ENCODE peak calls at places on chromosomes 4 and X, in seven cellular contexts. One of them, this sample, is unnamed.

GRCh38 chrX:11724122-11725017 is 33.7 kb upstream of the MSL3 start:
- DNase-seq in GM12865: peak
- DNase-seq in bronchial epithelial cell: peak
- DNase-seq in EL: peak
- DNase-seq in H9: no peak
- DNase-seq in ovary: no peak
- DNase-seq in activated gamma-delta T cell treated with Interleukin-2 at 50 U/mL for 16 hours: peak
- DNase-seq in this sample: peak

GRCh38 chr4:138766332-138766731 is 249.2 kb upstream of the NOCT start:
- DNase-seq in GM12865: no peak
- DNase-seq in bronchial epithelial cell: no peak
- DNase-seq in EL: no peak
- DNase-seq in H9: no peak
- DNase-seq in ovary: no peak
- DNase-seq in activated gamma-delta T cell treated with Interleukin-2 at 50 U/mL for 16 hours: no peak
- DNase-seq in this sample: no peak

GRCh38 chr4:48109413-48110263 is 24.4 kb downstream of the TXK start:
- DNase-seq in GM12865: peak
- DNase-seq in bronchial epithelial cell: peak
- DNase-seq in EL: peak
- DNase-seq in H9: no peak
- DNase-seq in ovary: no peak
- DNase-seq in activated gamma-delta T cell treated with Interleukin-2 at 50 U/mL for 16 hours: no peak
- DNase-seq in this sample: peak

GRCh38 chr4:88900432-88900831 is 156.6 kb downstream of the FAM13A start:
- DNase-seq in GM12865: no peak
- DNase-seq in bronchial epithelial cell: peak
- DNase-seq in EL: peak
- DNase-seq in H9: no peak
- DNase-seq in ovary: no peak
- DNase-seq in activated gamma-delta T cell treated with Interleukin-2 at 50 U/mL for 16 hours: no peak
- DNase-seq in this sample: peak

GRCh38 chr4:40749717-40750460 is at the start of gene NSUN7:
- DNase-seq in GM12865: peak
- DNase-seq in bronchial epithelial cell: peak
- DNase-seq in EL: peak
- DNase-seq in H9: peak
- DNase-seq in ovary: peak
- DNase-seq in activated gamma-delta T cell treated with Interleukin-2 at 50 U/mL for 16 hours: peak
- DNase-seq in this sample: no peak

GRCh38 chr4:142404191-142404611 is 441.9 kb downstream of the INPP4B start:
- DNase-seq in GM12865: no peak
- DNase-seq in bronchial epithelial cell: peak
- DNase-seq in EL: peak
- DNase-seq in H9: no peak
- DNase-seq in ovary: no peak
- DNase-seq in activated gamma-delta T cell treated with Interleukin-2 at 50 U/mL for 16 hours: no peak
- DNase-seq in this sample: peak

GRCh38 chr4:84309191-84309590 is 189.9 kb downstream of the NKX6-1 start:
- DNase-seq in GM12865: no peak
- DNase-seq in bronchial epithelial cell: no peak
- DNase-seq in EL: no peak
- DNase-seq in H9: no peak
- DNase-seq in ovary: no peak
- DNase-seq in activated gamma-delta T cell treated with Interleukin-2 at 50 U/mL for 16 hours: no peak
- DNase-seq in this sample: no peak

GRCh38 chr4:40192286-40193017 is 4.4 kb upstream of the RHOH start:
- DNase-seq in GM12865: peak
- DNase-seq in bronchial epithelial cell: peak
- DNase-seq in EL: no peak
- DNase-seq in H9: no peak
- DNase-seq in ovary: no peak
- DNase-seq in activated gamma-delta T cell treated with Interleukin-2 at 50 U/mL for 16 hours: no peak
- DNase-seq in this sample: peak

GRCh38 chr4:3700736-3701135 is 65.4 kb upstream of the ADRA2C start:
- DNase-seq in GM12865: no peak
- DNase-seq in bronchial epithelial cell: no peak
- DNase-seq in EL: no peak
- DNase-seq in H9: no peak
- DNase-seq in ovary: peak
- DNase-seq in activated gamma-delta T cell treated with Interleukin-2 at 50 U/mL for 16 hours: no peak
- DNase-seq in this sample: no peak

GRCh38 chr4:94131212-94131611 is 76.5 kb upstream of the SMARCAD1 start:
- DNase-seq in GM12865: no peak
- DNase-seq in bronchial epithelial cell: peak
- DNase-seq in EL: no peak
- DNase-seq in H9: no peak
- DNase-seq in ovary: no peak
- DNase-seq in activated gamma-delta T cell treated with Interleukin-2 at 50 U/mL for 16 hours: no peak
- DNase-seq in this sample: no peak

GRCh38 chrX:130084651-130085237 is 25.6 kb downstream of the ELF4 start:
- DNase-seq in GM12865: peak
- DNase-seq in bronchial epithelial cell: no peak
- DNase-seq in EL: no peak
- DNase-seq in H9: no peak
- DNase-seq in ovary: no peak
- DNase-seq in activated gamma-delta T cell treated with Interleukin-2 at 50 U/mL for 16 hours: no peak
- DNase-seq in this sample: no peak

GRCh38 chr4:83074086-83074704 is 39.2 kb downstream of the COPS4 start:
- DNase-seq in GM12865: peak
- DNase-seq in bronchial epithelial cell: peak
- DNase-seq in EL: peak
- DNase-seq in H9: peak
- DNase-seq in ovary: no peak
- DNase-seq in activated gamma-delta T cell treated with Interleukin-2 at 50 U/mL for 16 hours: peak
- DNase-seq in this sample: peak

GRCh38 chr4:2135083-2135482 is 76.0 kb downstream of the NAT8L start:
- DNase-seq in GM12865: peak
- DNase-seq in bronchial epithelial cell: no peak
- DNase-seq in EL: peak
- DNase-seq in H9: no peak
- DNase-seq in ovary: no peak
- DNase-seq in activated gamma-delta T cell treated with Interleukin-2 at 50 U/mL for 16 hours: peak
- DNase-seq in this sample: peak

GRCh38 chrX:63755892-63756291 is 29.1 kb downstream of the ARHGEF9 start:
- DNase-seq in GM12865: peak
- DNase-seq in bronchial epithelial cell: no peak
- DNase-seq in EL: no peak
- DNase-seq in H9: no peak
- DNase-seq in ovary: no peak
- DNase-seq in activated gamma-delta T cell treated with Interleukin-2 at 50 U/mL for 16 hours: no peak
- DNase-seq in this sample: no peak

GRCh38 chrX:71627588-71628404 is 9.5 kb upstream of the CXCR3 start:
- DNase-seq in GM12865: no peak
- DNase-seq in bronchial epithelial cell: no peak
- DNase-seq in EL: no peak
- DNase-seq in H9: no peak
- DNase-seq in ovary: no peak
- DNase-seq in activated gamma-delta T cell treated with Interleukin-2 at 50 U/mL for 16 hours: no peak
- DNase-seq in this sample: peak

GRCh38 chrX:47831788-47832187 is 4.9 kb upstream of the ZNF81 start:
- DNase-seq in GM12865: peak
- DNase-seq in bronchial epithelial cell: peak
- DNase-seq in EL: peak
- DNase-seq in H9: peak
- DNase-seq in ovary: no peak
- DNase-seq in activated gamma-delta T cell treated with Interleukin-2 at 50 U/mL for 16 hours: peak
- DNase-seq in this sample: peak

GRCh38 chr4:87052615-87053014 is 117.8 kb downstream of the AFF1 start:
- DNase-seq in GM12865: no peak
- DNase-seq in bronchial epithelial cell: no peak
- DNase-seq in EL: no peak
- DNase-seq in H9: no peak
- DNase-seq in ovary: no peak
- DNase-seq in activated gamma-delta T cell treated with Interleukin-2 at 50 U/mL for 16 hours: no peak
- DNase-seq in this sample: no peak

GRCh38 chr4:186027405-186027804 is 41.6 kb upstream of the TLR3 start:
- DNase-seq in GM12865: no peak
- DNase-seq in bronchial epithelial cell: peak
- DNase-seq in EL: no peak
- DNase-seq in H9: no peak
- DNase-seq in ovary: no peak
- DNase-seq in activated gamma-delta T cell treated with Interleukin-2 at 50 U/mL for 16 hours: no peak
- DNase-seq in this sample: no peak

GRCh38 chr4:112167790-112168189 is 22.5 kb downstream of the FAM241A start:
- DNase-seq in GM12865: peak
- DNase-seq in bronchial epithelial cell: peak
- DNase-seq in EL: no peak
- DNase-seq in H9: no peak
- DNase-seq in ovary: no peak
- DNase-seq in activated gamma-delta T cell treated with Interleukin-2 at 50 U/mL for 16 hours: peak
- DNase-seq in this sample: no peak

GRCh38 chr4:42420120-42420519 is 22.8 kb downstream of the SHISA3 start:
- DNase-seq in GM12865: no peak
- DNase-seq in bronchial epithelial cell: no peak
- DNase-seq in EL: no peak
- DNase-seq in H9: no peak
- DNase-seq in ovary: no peak
- DNase-seq in activated gamma-delta T cell treated with Interleukin-2 at 50 U/mL for 16 hours: no peak
- DNase-seq in this sample: no peak

GRCh38 chr4:139550724-139551429 is 5.1 kb downstream of the SETD7 start:
- DNase-seq in GM12865: no peak
- DNase-seq in bronchial epithelial cell: no peak
- DNase-seq in EL: no peak
- DNase-seq in H9: peak
- DNase-seq in ovary: peak
- DNase-seq in activated gamma-delta T cell treated with Interleukin-2 at 50 U/mL for 16 hours: no peak
- DNase-seq in this sample: peak

GRCh38 chr4:15402974-15403373 is 24.9 kb upstream of the C1QTNF7 start:
- DNase-seq in GM12865: no peak
- DNase-seq in bronchial epithelial cell: no peak
- DNase-seq in EL: no peak
- DNase-seq in H9: no peak
- DNase-seq in ovary: no peak
- DNase-seq in activated gamma-delta T cell treated with Interleukin-2 at 50 U/mL for 16 hours: no peak
- DNase-seq in this sample: no peak

GRCh38 chrX:73683236-73683859 is 120.4 kb downstream of the CHIC1 start:
- DNase-seq in GM12865: no peak
- DNase-seq in bronchial epithelial cell: peak
- DNase-seq in EL: peak
- DNase-seq in H9: no peak
- DNase-seq in ovary: no peak
- DNase-seq in activated gamma-delta T cell treated with Interleukin-2 at 50 U/mL for 16 hours: no peak
- DNase-seq in this sample: peak